ENCODE peak calls at places on chromosome 5, in five cellular contexts. G, P, C, U and Q are unnamed samples.

GRCh38 chr5:112918679-112919078 is 3.3 kb downstream of the REEP5 start:
- DNase-seq in G (no peak), P (no peak), C (no peak), U (no peak), Q (no peak)

GRCh38 chr5:73940747-73941146 is 314.8 kb downstream of the ARHGEF28 start:
- DNase-seq in G (no peak), P (no peak), C (no peak), U (no peak), Q (no peak)

GRCh38 chr5:167893271-167893670 is 398.2 kb upstream of the WWC1 start:
- DNase-seq in G (no peak), P (no peak), C (no peak), U (no peak), Q (no peak)

GRCh38 chr5:134101686-134102439 is 12.6 kb upstream of the TCF7 start:
- DNase-seq in G (no peak), P (peak), C (peak), U (peak), Q (no peak)

GRCh38 chr5:59124983-59125960 is 542.4 kb downstream of the RAB3C start:
- DNase-seq in G (no peak), P (no peak), C (no peak), U (no peak), Q (no peak)

GRCh38 chr5:10584714-10585113 is 20.8 kb downstream of the ANKRD33B start:
- DNase-seq in G (no peak), P (no peak), C (no peak), U (no peak), Q (no peak)

GRCh38 chr5:59829389-59829788 is 64.1 kb downstream of the PDE4D start:
- DNase-seq in G (no peak), P (no peak), C (no peak), U (no peak), Q (no peak)

GRCh38 chr5:142432961-142433360 is 108.1 kb upstream of the SPRY4 start:
- DNase-seq in G (no peak), P (peak), C (peak), U (no peak), Q (no peak)

GRCh38 chr5:80707645-80708044 is 52.9 kb upstream of the DHFR start:
- DNase-seq in G (no peak), P (no peak), C (no peak), U (no peak), Q (no peak)

GRCh38 chr5:112762113-112762810 is 24.6 kb downstream of the APC start:
- DNase-seq in G (no peak), P (no peak), C (no peak), U (no peak), Q (no peak)